ENCODE peak calls at places on chromosome 19, in seven cellular contexts. U, F, O, B, T, P and X are unnamed samples.

GRCh38 chr19:35911790-35912189 is 3.7 kb upstream of the TYROBP start:
- DNase-seq in P (no peak), T (no peak), F (no peak), U (no peak), O (no peak), B (peak), X (no peak)

GRCh38 chr19:2569596-2570465 is 93.9 kb downstream of the GADD45B start:
- DNase-seq in O (no peak), T (no peak), P (peak), B (no peak), U (no peak), F (no peak), X (no peak)

GRCh38 chr19:10290876-10291553 is 1.3 kb downstream of the ICAM5 start:
- DNase-seq in T (no peak), F (peak), B (peak), P (no peak), O (peak), U (no peak), X (no peak)

GRCh38 chr19:17005000-17005399 is 21.6 kb downstream of the CPAMD8 start:
- DNase-seq in B (no peak), F (no peak), U (no peak), O (no peak), T (no peak), P (no peak), X (no peak)

GRCh38 chr19:28026636-28027035 is 1186.3 kb downstream of the UQCRFS1 start:
- DNase-seq in P (no peak), O (no peak), U (no peak), B (no peak), T (no peak), F (no peak), X (no peak)

GRCh38 chr19:964761-965694 is 19.1 kb upstream of the WDR18 start:
- DNase-seq in P (no peak), O (no peak), T (peak), B (no peak), U (no peak), F (peak), X (no peak)

GRCh38 chr19:4738734-4739133 is 15.1 kb upstream of the DPP9 start:
- DNase-seq in P (no peak), T (peak), B (no peak), F (no peak), U (no peak), O (no peak), X (no peak)

GRCh38 chr19:58450836-58451357 is 525 bp upstream of the ZNF324B start:
- DNase-seq in F (no peak), U (no peak), B (no peak), P (no peak), T (no peak), O (no peak), X (no peak)

GRCh38 chr19:31535691-31536460 is 186.6 kb upstream of the TSHZ3 start:
- DNase-seq in T (no peak), U (no peak), B (no peak), F (no peak), P (peak), O (no peak), X (no peak)

GRCh38 chr19:6412111-6412999 is 12.3 kb downstream of the KHSRP start:
- DNase-seq in O (no peak), P (no peak), T (no peak), F (peak), U (no peak), B (peak), X (no peak)

GRCh38 chr19:51124216-51124615 is 490 bp upstream of the SIGLEC9 start:
- DNase-seq in B (no peak), T (no peak), F (no peak), O (no peak), U (no peak), P (no peak), X (no peak)

GRCh38 chr19:658916-659839 is 3.8 kb downstream of the RNF126 start:
- DNase-seq in T (peak), F (no peak), P (no peak), B (no peak), U (no peak), O (peak), X (no peak)

GRCh38 chr19:51020988-51021651 is 1.6 kb upstream of the KLK10 start:
- DNase-seq in F (peak), O (no peak), T (peak), P (no peak), B (peak), U (peak), X (peak)

GRCh38 chr19:15701757-15702589 is 25.9 kb upstream of the OR10H2 start:
- DNase-seq in T (no peak), B (peak), O (no peak), F (no peak), U (no peak), P (no peak), X (no peak)

GRCh38 chr19:57465680-57466381 is 8.9 kb upstream of the VN1R1 start:
- DNase-seq in B (peak), O (no peak), P (no peak), U (no peak), T (peak), F (peak), X (no peak)

GRCh38 chr19:39411832-39412099 is 703 bp upstream of the PLEKHG2 start:
- DNase-seq in O (peak), B (peak), T (peak), F (peak), P (peak), U (peak), X (peak)

GRCh38 chr19:3670258-3670795 is 29.9 kb downstream of the PIP5K1C start:
- DNase-seq in T (peak), F (peak), U (peak), P (peak), B (no peak), O (peak), X (peak)

GRCh38 chr19:56350416-56351045 is 35.9 kb upstream of the ZSCAN5A start:
- DNase-seq in B (peak), U (peak), T (peak), F (peak), P (no peak), O (peak), X (peak)

GRCh38 chr19:3057275-3057714 is 5.0 kb downstream of the TLE5 start:
- DNase-seq in T (peak), B (peak), U (peak), P (peak), F (peak), O (peak), X (peak)

GRCh38 chr19:41872775-41873647 is 4.1 kb upstream of the CD79A start:
- DNase-seq in O (peak), T (peak), B (peak), U (peak), P (no peak), F (peak), X (peak)
- TF ChIP-seq CTCF in O (peak), T (peak), B (peak), U (peak), P (peak), F (peak), X (peak)

DNA sequence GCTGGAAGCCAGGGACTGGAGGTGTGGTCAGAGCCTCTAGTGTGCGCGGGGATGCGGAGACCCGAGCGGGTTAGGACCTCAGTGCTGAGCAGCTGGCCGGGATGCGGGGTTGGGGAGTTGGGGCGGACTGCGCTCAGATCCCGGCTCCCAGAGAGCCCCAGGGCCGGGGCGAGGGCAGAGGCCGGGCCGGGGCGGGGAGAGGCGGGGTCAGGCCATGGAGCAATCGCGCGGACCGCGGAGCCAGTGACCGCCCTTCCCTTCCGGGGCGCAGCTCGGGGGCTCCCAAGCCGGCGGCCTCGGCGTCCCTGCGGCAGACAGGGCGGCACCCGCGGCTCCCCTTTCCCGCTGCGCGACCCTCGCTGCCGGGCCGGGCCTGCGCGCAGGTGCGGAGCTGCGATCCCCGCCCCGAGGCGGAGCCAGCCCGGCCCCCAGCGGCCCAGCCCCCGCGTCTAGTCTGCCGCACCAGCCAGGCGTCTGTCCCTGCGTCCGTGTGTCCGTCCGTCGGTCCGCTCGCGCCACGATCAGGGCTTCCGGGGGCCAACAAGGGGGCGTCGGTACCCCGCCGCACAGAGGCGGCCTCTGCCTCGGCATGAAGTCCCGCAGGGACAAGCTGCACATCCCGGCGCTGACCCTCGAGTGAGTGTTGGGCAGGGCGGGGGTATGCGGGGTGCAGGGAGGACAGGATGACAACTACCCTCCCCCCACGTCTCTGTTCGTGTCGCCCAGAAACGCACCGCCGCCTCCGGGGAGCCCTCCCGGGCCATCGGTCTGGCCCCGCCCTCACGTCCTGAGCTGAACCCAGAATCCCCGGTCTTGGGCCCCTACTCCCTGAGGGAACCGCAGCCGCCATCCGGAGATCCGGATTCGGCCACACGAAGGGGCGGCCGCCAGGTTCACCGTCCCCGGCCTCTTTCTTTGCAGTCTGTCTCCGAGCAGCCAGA is 12.4 kb downstream of the MAST3 start:
- DNase-seq in O (peak), P (no peak), T (no peak), B (peak), F (no peak), U (no peak), X (no peak)
- TF ChIP-seq CTCF in O (no peak), P (no peak), T (no peak), B (no peak), F (no peak), U (no peak), X (no peak)

DNA sequence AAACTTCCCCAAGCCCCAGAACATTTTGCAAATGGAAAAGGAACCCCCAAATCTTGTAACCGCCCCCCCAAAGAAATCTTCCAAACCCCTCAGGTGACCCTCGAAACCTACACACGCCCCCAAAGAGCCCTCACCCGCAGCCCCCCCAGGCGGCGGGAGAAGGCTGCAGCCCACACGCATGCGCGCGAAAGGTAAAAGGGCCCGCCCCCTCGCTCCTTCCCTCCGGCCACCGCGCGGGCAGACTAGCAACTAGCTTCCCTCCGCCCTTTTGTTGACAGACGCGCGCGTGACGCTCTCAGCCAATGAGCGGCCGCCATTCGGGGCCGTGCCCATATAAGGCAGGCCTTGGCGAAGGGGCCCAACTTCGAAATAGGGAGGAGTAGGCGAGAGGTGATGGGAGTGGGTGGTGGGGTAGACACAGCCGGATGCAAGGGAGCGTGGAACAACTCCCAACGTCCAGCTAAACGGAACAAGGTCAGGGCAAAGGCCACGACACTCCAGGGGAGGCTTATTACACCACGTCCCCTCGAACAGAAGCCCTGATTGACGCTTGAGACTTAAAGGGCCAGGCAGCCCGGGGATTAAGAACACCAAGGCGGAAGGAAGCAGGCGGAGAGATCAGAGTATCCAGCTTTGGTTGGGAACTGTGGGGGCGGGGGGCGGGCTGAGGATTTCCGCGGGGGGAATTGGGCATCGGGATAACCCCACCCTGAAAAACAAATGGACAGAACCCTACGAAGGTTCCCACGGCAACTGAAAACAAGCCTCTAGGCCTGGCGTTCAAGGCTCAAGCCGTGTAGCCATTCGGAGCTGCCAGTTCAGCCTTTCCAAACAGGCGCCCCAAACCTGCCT is 13.3 kb downstream of the FBXO46 start:
- DNase-seq in B (peak), P (peak), U (peak), O (peak), T (peak), F (peak), X (peak)
- TF ChIP-seq CTCF in B (no peak), P (peak), U (no peak), O (no peak), T (no peak), F (peak), X (peak)

GRCh38 chr19:33618884-33619283 is 2.9 kb upstream of the CHST8 start:
- DNase-seq in U (no peak), P (no peak), F (no peak), T (no peak), O (no peak), B (no peak), X (no peak)
- TF ChIP-seq CTCF in U (no peak), P (no peak), F (no peak), T (no peak), O (no peak), B (no peak), X (no peak)

GRCh38 chr19:48950830-48951519 is 3.7 kb upstream of the BAX start:
- DNase-seq in F (no peak), P (no peak), O (no peak), B (no peak), U (no peak), T (no peak), X (no peak)

GRCh38 chr19:48955308-48955958 is 758 bp downstream of the BAX start:
- DNase-seq in B (no peak), T (no peak), F (no peak), O (no peak), U (no peak), P (no peak), X (no peak)

GRCh38 chr19:48954011-48954594 is 572 bp upstream of the BAX start:
- DNase-seq in F (no peak), B (no peak), T (no peak), O (no peak), P (no peak), U (no peak), X (no peak)

GRCh38 chr19:48958006-48958405 is 3.3 kb downstream of the BAX start:
- DNase-seq in U (no peak), B (no peak), F (no peak), O (no peak), P (no peak), T (no peak), X (no peak)

DNA sequence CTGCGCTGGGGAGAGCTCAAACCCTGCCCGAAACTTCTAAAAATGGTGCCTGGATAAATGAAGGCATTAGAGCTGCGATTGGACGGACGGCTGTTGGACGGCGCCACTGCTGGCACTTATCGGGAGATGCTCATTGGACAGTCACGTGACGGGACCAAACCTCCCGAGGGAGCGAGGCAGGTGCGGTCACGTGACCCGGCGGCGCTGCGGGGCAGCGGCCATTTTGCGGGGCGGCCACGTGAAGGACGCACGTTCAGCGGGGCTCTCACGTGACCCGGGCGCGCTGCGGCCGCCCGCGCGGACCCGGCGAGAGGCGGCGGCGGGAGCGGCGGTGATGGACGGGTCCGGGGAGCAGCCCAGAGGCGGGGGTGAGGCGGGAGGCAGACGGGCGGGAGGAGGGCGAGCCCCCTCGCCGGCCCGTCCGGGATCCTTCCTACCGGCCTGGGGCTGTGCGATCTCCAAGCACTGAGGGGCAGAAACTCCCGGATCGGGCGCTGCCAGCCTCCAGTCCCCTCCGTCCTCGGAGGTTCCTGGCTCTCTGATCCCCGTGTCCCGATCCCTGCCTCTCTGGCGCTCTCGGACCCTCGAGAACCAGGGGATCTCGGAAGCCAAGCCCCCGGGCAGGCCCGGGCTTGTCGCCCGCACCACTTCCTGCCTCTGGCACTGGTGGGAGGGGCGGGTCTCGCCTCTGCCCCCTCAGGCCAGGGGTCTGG is at the start of gene BAX:
- DNase-seq in O (peak), B (peak), U (peak), T (peak), P (peak), F (peak), X (peak)
- TF ChIP-seq CTCF in O (no peak), B (no peak), U (no peak), T (no peak), P (no peak), F (peak), X (no peak)

GRCh38 chr19:47305309-47305751 is 4.3 kb upstream of the C5AR1 start:
- DNase-seq in U (peak), P (peak), B (peak), T (peak), F (peak), O (peak), X (peak)
- TF ChIP-seq CTCF in U (peak), P (peak), B (peak), T (peak), F (peak), O (peak), X (peak)

DNA sequence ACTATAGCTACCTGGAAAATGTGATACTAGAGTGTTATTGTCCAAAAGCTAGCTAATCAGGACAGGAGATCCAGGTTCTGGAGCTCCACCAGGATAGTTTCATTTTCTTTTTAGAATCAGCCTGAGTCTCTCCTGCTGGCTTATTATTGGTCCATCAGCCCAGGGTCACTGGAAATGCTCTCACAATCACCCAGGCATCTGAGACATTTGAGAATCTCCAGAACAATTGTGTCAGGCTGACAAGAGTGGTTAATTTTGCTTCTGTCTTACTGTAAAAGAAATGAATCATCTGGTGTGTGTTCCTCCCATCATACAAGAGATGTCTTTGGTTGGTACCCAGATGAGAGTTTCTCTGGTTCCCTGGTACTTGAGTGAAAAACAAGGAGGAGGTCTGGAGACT is 43.6 kb upstream of the ZNF681 start:
- DNase-seq in T (no peak), B (no peak), P (no peak), O (no peak), U (no peak), F (peak), X (no peak)
- TF ChIP-seq CTCF in T (no peak), B (no peak), P (no peak), O (no peak), U (no peak), F (no peak), X (no peak)